ENCODE peak calls at places on chromosomes 7 and 10, in ten cellular contexts. S, F, N, X, W, J, R, E, G and L are unnamed samples.

GRCh38 chr10:71494470-71494869 is 97.8 kb downstream of the CDH23 start:
- DNase-seq in S (no peak), F (no peak), J (no peak), W (no peak), N (no peak), X (no peak), E (no peak), R (no peak), G (no peak), L (no peak)

GRCh38 chr7:128201067-128201689 is 39.9 kb upstream of the LEP start:
- DNase-seq in W (no peak), F (no peak), S (no peak), N (peak), J (peak), G (no peak), E (no peak), R (no peak), X (no peak), L (peak)

GRCh38 chr7:149022961-149023360 is 5.3 kb downstream of the PDIA4 start:
- DNase-seq in S (no peak), R (no peak), E (no peak), J (no peak), F (no peak), W (no peak), X (no peak), G (no peak), N (no peak), L (no peak)

GRCh38 chr10:120480065-120480600 is 23.1 kb downstream of the PLPP4 start:
- DNase-seq in S (no peak), E (no peak), R (no peak), F (no peak), J (no peak), N (no peak), G (no peak), X (no peak), W (no peak), L (no peak)

GRCh38 chr7:19111474-19112143 is 5.8 kb downstream of the TWIST1 start:
- DNase-seq in E (no peak), X (no peak), N (no peak), S (no peak), J (no peak), R (no peak), G (no peak), F (peak), W (no peak), L (no peak)

GRCh38 chr7:44194069-44194468 is 4.8 kb upstream of the GCK start:
- DNase-seq in N (no peak), J (no peak), G (no peak), F (peak), S (no peak), W (peak), R (no peak), E (peak), X (no peak), L (no peak)

GRCh38 chr7:120857558-120858298 is at the start of gene TSPAN12:
- DNase-seq in R (no peak), S (peak), F (peak), G (no peak), X (peak), W (peak), N (peak), J (peak), E (peak), L (peak)

GRCh38 chr10:60035984-60036383 is 129.6 kb upstream of the CCDC6 start:
- DNase-seq in G (no peak), W (no peak), X (no peak), N (no peak), F (no peak), S (no peak), R (no peak), E (no peak), J (no peak), L (no peak)

GRCh38 chr10:122279725-122280141 is 8.6 kb downstream of the BTBD16 start:
- DNase-seq in N (no peak), F (peak), W (peak), G (no peak), X (peak), J (peak), E (peak), R (peak), S (peak), L (peak)

GRCh38 chr10:110865184-110865803 is 6.4 kb upstream of the PDCD4 start:
- DNase-seq in X (peak), S (no peak), N (no peak), G (no peak), E (peak), F (peak), J (peak), W (peak), R (no peak), L (no peak)

GRCh38 chr7:1567893-1568292 is 1.9 kb downstream of the PSMG3 start:
- DNase-seq in F (peak), W (peak), N (no peak), E (peak), X (no peak), S (no peak), R (peak), G (no peak), J (no peak), L (no peak)

GRCh38 chr10:84375011-84375410 is 46.6 kb downstream of the CCSER2 start:
- DNase-seq in W (peak), E (peak), J (peak), G (peak), N (no peak), X (no peak), R (no peak), F (peak), S (peak), L (peak)

GRCh38 chr7:122457969-122458368 is 153.4 kb upstream of the FEZF1 start:
- DNase-seq in R (no peak), W (no peak), J (peak), E (no peak), G (no peak), X (no peak), N (no peak), F (no peak), S (no peak), L (no peak)

GRCh38 chr7:72760602-72761001 is 67.4 kb downstream of the TYW1B start:
- DNase-seq in S (no peak), N (no peak), F (no peak), E (no peak), X (no peak), R (no peak), J (no peak), G (no peak), W (no peak), L (no peak)

GRCh38 chr7:124482229-124482628 is 283.4 kb downstream of the GPR37 start:
- DNase-seq in X (no peak), G (no peak), W (peak), F (no peak), S (no peak), N (no peak), E (no peak), J (no peak), R (no peak), L (no peak)

GRCh38 chr7:55575098-55575497 is 2.8 kb upstream of the VOPP1 start:
- DNase-seq in W (no peak), N (no peak), F (no peak), G (no peak), J (no peak), R (no peak), E (no peak), X (no peak), S (no peak), L (no peak)

GRCh38 chr10:59907918-59908807 is 1.8 kb upstream of the CCDC6 start:
- DNase-seq in F (peak), X (peak), W (peak), S (peak), R (no peak), J (peak), G (peak), E (peak), N (no peak), L (peak)

GRCh38 chr7:54546081-54546985 is 4.2 kb downstream of the VSTM2A start:
- DNase-seq in N (no peak), R (no peak), S (no peak), E (no peak), F (peak), G (no peak), J (peak), W (peak), X (no peak), L (peak)

GRCh38 chr10:51031995-51032394 is 42.3 kb upstream of the PRKG1 start:
- DNase-seq in N (no peak), G (no peak), W (no peak), X (no peak), F (no peak), R (no peak), E (no peak), J (peak), S (no peak), L (no peak)

GRCh38 chr10:119932631-119933030 is 40.1 kb downstream of the SEC23IP start:
- DNase-seq in X (no peak), W (no peak), S (no peak), J (no peak), E (no peak), N (no peak), F (no peak), G (no peak), R (no peak), L (no peak)

GRCh38 chr10:65350619-65351018 is 1575.2 kb upstream of the LRRTM3 start:
- DNase-seq in X (no peak), G (no peak), E (no peak), S (no peak), W (no peak), F (no peak), R (no peak), J (no peak), N (no peak), L (no peak)

GRCh38 chr7:112938895-112939588 is 147.6 kb downstream of the GPR85 start:
- DNase-seq in E (peak), W (peak), R (no peak), S (peak), N (peak), X (no peak), G (no peak), F (peak), J (peak), L (peak)

GRCh38 chr10:53675201-53675600 is 902.6 kb upstream of the MBL2 start:
- DNase-seq in F (no peak), N (no peak), E (no peak), S (no peak), G (no peak), R (no peak), X (no peak), J (no peak), W (no peak), L (no peak)

GRCh38 chr7:116218747-116219146 is 8.4 kb downstream of the TES start:
- DNase-seq in R (no peak), S (no peak), X (no peak), G (no peak), N (no peak), W (no peak), F (no peak), E (no peak), J (no peak), L (no peak)

GRCh38 chr10:15442056-15442455 is 71.0 kb upstream of the FAM171A1 start:
- DNase-seq in F (no peak), J (no peak), R (no peak), N (no peak), W (no peak), X (no peak), G (no peak), S (no peak), E (no peak), L (no peak)

GRCh38 chr7:88109612-88110011 is 110.2 kb downstream of the SRI start:
- DNase-seq in S (no peak), J (no peak), E (no peak), R (no peak), F (no peak), X (no peak), W (no peak), G (no peak), N (no peak), L (no peak)

GRCh38 chr7:69429817-69430501 is 168.3 kb upstream of the AUTS2 start:
- DNase-seq in G (no peak), J (peak), W (no peak), N (peak), E (no peak), X (no peak), F (no peak), R (no peak), S (peak), L (no peak)

GRCh38 chr7:37145682-37146081 is 303.0 kb downstream of the ELMO1 start:
- DNase-seq in W (no peak), N (no peak), F (no peak), J (no peak), G (no peak), E (no peak), R (no peak), S (no peak), X (no peak), L (no peak)

GRCh38 chr7:37142943-37143342 is 305.7 kb downstream of the ELMO1 start:
- DNase-seq in G (no peak), R (no peak), S (no peak), N (no peak), E (no peak), F (no peak), X (no peak), W (no peak), J (peak), L (no peak)

GRCh38 chr7:37141742-37142141 is 306.9 kb downstream of the ELMO1 start:
- DNase-seq in W (no peak), X (no peak), S (no peak), F (no peak), G (no peak), E (no peak), R (no peak), N (no peak), J (no peak), L (no peak)
- TF ChIP-seq CTCF in W (peak), X (peak), S (peak), F (no peak), G (no peak), E (no peak), R (no peak), N (no peak), J (no peak), L (no peak)

GRCh38 chr7:142906643-142907042 is 21.1 kb upstream of the TRPV6 start:
- DNase-seq in W (no peak), J (no peak), E (no peak), R (no peak), F (no peak), X (no peak), S (no peak), G (no peak), N (no peak), L (no peak)

GRCh38 chr7:142908921-142909870 is 23.7 kb upstream of the TRPV6 start:
- DNase-seq in X (no peak), W (no peak), R (no peak), G (no peak), S (no peak), J (peak), E (peak), N (no peak), F (no peak), L (no peak)

GRCh38 chr7:142909921-142910521 is 23.5 kb downstream of the TRPV5 start:
- DNase-seq in W (peak), R (no peak), E (no peak), G (no peak), J (no peak), N (no peak), X (no peak), S (no peak), F (no peak), L (no peak)

GRCh38 chr7:142905759-142906158 is 20.2 kb upstream of the TRPV6 start:
- DNase-seq in W (no peak), N (no peak), X (no peak), S (no peak), R (no peak), F (no peak), E (no peak), G (no peak), J (no peak), L (no peak)

GRCh38 chr7:142908290-142908689 is 22.7 kb upstream of the TRPV6 start:
- DNase-seq in G (no peak), F (no peak), R (no peak), X (no peak), S (no peak), W (no peak), N (no peak), J (no peak), E (no peak), L (no peak)
- TF ChIP-seq CTCF in G (no peak), F (no peak), R (no peak), X (no peak), S (no peak), W (no peak), N (no peak), J (no peak), E (no peak), L (no peak)

DNA sequence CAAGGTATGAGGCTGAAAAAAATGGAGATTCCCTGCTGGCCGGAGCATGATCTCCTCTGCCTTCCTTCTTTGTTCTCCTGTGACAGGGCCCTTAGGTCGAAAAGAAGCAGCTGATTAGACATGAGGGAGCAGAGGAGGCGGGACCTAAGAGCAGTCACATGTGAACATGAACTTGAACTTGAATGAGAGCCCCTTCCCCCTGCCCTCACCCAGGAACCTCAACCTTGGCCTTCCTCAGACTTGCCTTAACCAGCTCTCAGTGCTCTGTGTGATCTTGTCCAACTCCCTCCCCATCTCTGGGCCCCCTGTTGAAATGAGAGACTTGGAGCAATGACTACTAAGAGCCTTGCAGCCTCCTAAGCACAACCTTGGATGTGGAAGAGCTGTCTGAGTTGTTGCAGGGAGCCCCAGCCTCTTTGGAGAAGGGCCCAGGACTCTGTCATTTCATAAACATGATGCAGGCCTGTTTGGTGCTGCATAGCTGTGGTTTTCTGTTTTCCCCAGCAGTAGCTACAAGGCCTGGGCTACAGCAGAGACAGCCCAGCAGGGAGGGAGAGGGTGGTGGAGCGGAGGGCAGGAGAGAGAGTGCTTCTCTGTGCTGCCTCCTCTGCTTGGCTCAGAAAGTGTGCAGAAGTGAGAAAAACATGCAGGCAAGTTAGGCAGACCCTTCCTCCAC is 124.0 kb upstream of the ZMIZ1 start:
- DNase-seq in W (peak), F (peak), J (no peak), R (no peak), S (peak), E (peak), X (no peak), G (peak), N (no peak), L (no peak)
- TF ChIP-seq CTCF in W (no peak), F (no peak), J (no peak), R (no peak), S (no peak), E (no peak), X (no peak), G (peak), N (no peak), L (no peak)

GRCh38 chr10:88318803-88319202 is 264.3 kb downstream of the RNLS start:
- DNase-seq in N (no peak), S (no peak), E (peak), R (no peak), G (no peak), J (no peak), X (no peak), F (no peak), W (peak), L (no peak)
- TF ChIP-seq CTCF in N (no peak), S (peak), E (peak), R (no peak), G (no peak), J (peak), X (peak), F (no peak), W (peak), L (no peak)

GRCh38 chr7:151487246-151487645 is 32.4 kb downstream of the RHEB start:
- DNase-seq in S (no peak), W (no peak), R (no peak), X (no peak), F (no peak), J (no peak), E (no peak), N (no peak), G (no peak), L (no peak)

GRCh38 chr7:151486074-151486473 is 33.6 kb downstream of the RHEB start:
- DNase-seq in W (no peak), N (no peak), F (no peak), X (no peak), J (no peak), G (no peak), R (no peak), E (no peak), S (no peak), L (no peak)

GRCh38 chr7:151482883-151483699 is 36.6 kb downstream of the RHEB start:
- DNase-seq in F (no peak), N (no peak), G (no peak), E (no peak), R (no peak), S (no peak), W (no peak), J (no peak), X (no peak), L (no peak)

GRCh38 chr7:151483700-151483960 is 36.1 kb downstream of the RHEB start:
- DNase-seq in E (no peak), G (no peak), N (no peak), S (no peak), R (no peak), J (no peak), W (no peak), X (no peak), F (no peak), L (no peak)

GRCh38 chr7:151485006-151485732 is 34.5 kb downstream of the RHEB start:
- DNase-seq in W (peak), X (peak), J (no peak), E (peak), F (peak), S (no peak), R (no peak), N (no peak), G (no peak), L (no peak)
- TF ChIP-seq CTCF in W (no peak), X (peak), J (no peak), E (no peak), F (no peak), S (no peak), R (no peak), N (no peak), G (no peak), L (no peak)